ENCODE peak calls at places on chromosomes 5 and 9, in seven cellular contexts. One of them, this sample, is unnamed.

GRCh38 chr9:12289711-12290110 is 403.5 kb upstream of the TYRP1 start:
- DNase-seq in A549: no peak
- DNase-seq in uterus: no peak
- DNase-seq in esophagus squamous epithelium: no peak
- DNase-seq in IMR-90: no peak
- DNase-seq in H1: no peak
- DNase-seq in heart left ventricle: no peak
- DNase-seq in this sample: no peak

GRCh38 chr9:86410281-86410680 is 56.1 kb upstream of the TUT7 start:
- DNase-seq in A549: no peak
- DNase-seq in uterus: no peak
- DNase-seq in esophagus squamous epithelium: no peak
- DNase-seq in IMR-90: peak
- DNase-seq in H1: peak
- DNase-seq in heart left ventricle: no peak
- DNase-seq in this sample: no peak

GRCh38 chr5:76953551-76954382 is 922 bp downstream of the CRHBP start:
- DNase-seq in A549: peak
- DNase-seq in uterus: no peak
- DNase-seq in esophagus squamous epithelium: no peak
- DNase-seq in IMR-90: no peak
- DNase-seq in H1: no peak
- DNase-seq in heart left ventricle: peak
- DNase-seq in this sample: no peak

GRCh38 chr5:64292611-64293215 is 127.1 kb downstream of the RNF180 start:
- DNase-seq in A549: no peak
- DNase-seq in uterus: no peak
- DNase-seq in esophagus squamous epithelium: no peak
- DNase-seq in IMR-90: no peak
- DNase-seq in H1: no peak
- DNase-seq in heart left ventricle: no peak
- DNase-seq in this sample: no peak

GRCh38 chr9:128553695-128554094 is 1.3 kb downstream of the SPTAN1 start:
- DNase-seq in A549: peak
- DNase-seq in uterus: no peak
- DNase-seq in esophagus squamous epithelium: no peak
- DNase-seq in IMR-90: peak
- DNase-seq in H1: no peak
- DNase-seq in heart left ventricle: no peak
- DNase-seq in this sample: no peak

GRCh38 chr5:73027361-73027760 is 71.5 kb downstream of the FCHO2 start:
- DNase-seq in A549: no peak
- DNase-seq in uterus: no peak
- DNase-seq in esophagus squamous epithelium: no peak
- DNase-seq in IMR-90: no peak
- DNase-seq in H1: no peak
- DNase-seq in heart left ventricle: no peak
- DNase-seq in this sample: no peak

GRCh38 chr9:134328841-134329575 is 2.8 kb downstream of the RXRA start:
- DNase-seq in A549: no peak
- DNase-seq in uterus: peak
- DNase-seq in esophagus squamous epithelium: no peak
- DNase-seq in IMR-90: no peak
- DNase-seq in H1: no peak
- DNase-seq in heart left ventricle: peak
- DNase-seq in this sample: no peak

GRCh38 chr5:178561746-178562264 is 28.4 kb downstream of the COL23A1 start:
- DNase-seq in A549: no peak
- DNase-seq in uterus: no peak
- DNase-seq in esophagus squamous epithelium: no peak
- DNase-seq in IMR-90: no peak
- DNase-seq in H1: no peak
- DNase-seq in heart left ventricle: no peak
- DNase-seq in this sample: no peak

GRCh38 chr5:135337064-135337463 is 62.0 kb downstream of the MACROH2A1 start:
- DNase-seq in A549: no peak
- DNase-seq in uterus: no peak
- DNase-seq in esophagus squamous epithelium: no peak
- DNase-seq in IMR-90: no peak
- DNase-seq in H1: no peak
- DNase-seq in heart left ventricle: no peak
- DNase-seq in this sample: no peak

GRCh38 chr5:170178814-170179213 is 54.0 kb upstream of the C5orf58 start:
- DNase-seq in A549: no peak
- DNase-seq in uterus: no peak
- DNase-seq in esophagus squamous epithelium: no peak
- DNase-seq in IMR-90: no peak
- DNase-seq in H1: no peak
- DNase-seq in heart left ventricle: no peak
- DNase-seq in this sample: no peak

GRCh38 chr5:133117930-133118445 is 66.2 kb downstream of the HSPA4 start:
- DNase-seq in A549: no peak
- DNase-seq in uterus: no peak
- DNase-seq in esophagus squamous epithelium: no peak
- DNase-seq in IMR-90: no peak
- DNase-seq in H1: no peak
- DNase-seq in heart left ventricle: no peak
- DNase-seq in this sample: no peak

GRCh38 chr9:76374702-76375543 is 19.3 kb downstream of the RFK start:
- DNase-seq in A549: peak
- DNase-seq in uterus: peak
- DNase-seq in esophagus squamous epithelium: no peak
- DNase-seq in IMR-90: peak
- DNase-seq in H1: no peak
- DNase-seq in heart left ventricle: peak
- DNase-seq in this sample: peak

GRCh38 chr9:97682242-97682641 is 14.9 kb downstream of the XPA start:
- DNase-seq in A549: no peak
- DNase-seq in uterus: no peak
- DNase-seq in esophagus squamous epithelium: no peak
- DNase-seq in IMR-90: no peak
- DNase-seq in H1: no peak
- DNase-seq in heart left ventricle: no peak
- DNase-seq in this sample: no peak

GRCh38 chr9:2159521-2160417 is 144.6 kb downstream of the SMARCA2 start:
- DNase-seq in A549: peak
- DNase-seq in uterus: no peak
- DNase-seq in esophagus squamous epithelium: no peak
- DNase-seq in IMR-90: peak
- DNase-seq in H1: no peak
- DNase-seq in heart left ventricle: no peak
- DNase-seq in this sample: no peak

GRCh38 chr9:94584555-94584954 is 9.1 kb downstream of the FBP2 start:
- DNase-seq in A549: no peak
- DNase-seq in uterus: no peak
- DNase-seq in esophagus squamous epithelium: no peak
- DNase-seq in IMR-90: no peak
- DNase-seq in H1: no peak
- DNase-seq in heart left ventricle: no peak
- DNase-seq in this sample: no peak

GRCh38 chr9:105270711-105271110 is 26.3 kb downstream of the SLC44A1 start:
- DNase-seq in A549: no peak
- DNase-seq in uterus: no peak
- DNase-seq in esophagus squamous epithelium: no peak
- DNase-seq in IMR-90: no peak
- DNase-seq in H1: no peak
- DNase-seq in heart left ventricle: no peak
- DNase-seq in this sample: no peak

GRCh38 chr5:115333164-115333563 is 36.7 kb upstream of the CCDC112 start:
- DNase-seq in A549: no peak
- DNase-seq in uterus: no peak
- DNase-seq in esophagus squamous epithelium: no peak
- DNase-seq in IMR-90: peak
- DNase-seq in H1: no peak
- DNase-seq in heart left ventricle: no peak
- DNase-seq in this sample: no peak

GRCh38 chr5:138953370-138954256 is 78.5 kb upstream of the LRRTM2 start:
- DNase-seq in A549: no peak
- DNase-seq in uterus: peak
- DNase-seq in esophagus squamous epithelium: no peak
- DNase-seq in IMR-90: peak
- DNase-seq in H1: no peak
- DNase-seq in heart left ventricle: peak
- DNase-seq in this sample: no peak
- H3K4me3 ChIP-seq in A549: no peak
- H3K4me3 ChIP-seq in uterus: no peak
- H3K4me3 ChIP-seq in esophagus squamous epithelium: peak
- H3K4me3 ChIP-seq in IMR-90: no peak
- H3K4me3 ChIP-seq in H1: no peak
- H3K4me3 ChIP-seq in heart left ventricle: no peak
- H3K4me3 ChIP-seq in this sample: peak

GRCh38 chr9:83967083-83967482 is 12.9 kb downstream of the HNRNPK start:
- DNase-seq in A549: no peak
- DNase-seq in uterus: no peak
- DNase-seq in esophagus squamous epithelium: no peak
- DNase-seq in IMR-90: no peak
- DNase-seq in H1: no peak
- DNase-seq in heart left ventricle: no peak
- DNase-seq in this sample: no peak

GRCh38 chr9:83962165-83962564 is 17.9 kb downstream of the HNRNPK start:
- DNase-seq in A549: peak
- DNase-seq in uterus: no peak
- DNase-seq in esophagus squamous epithelium: no peak
- DNase-seq in IMR-90: peak
- DNase-seq in H1: no peak
- DNase-seq in heart left ventricle: no peak
- DNase-seq in this sample: no peak

GRCh38 chr9:83965350-83966208 is 14.4 kb downstream of the HNRNPK start:
- DNase-seq in A549: peak
- DNase-seq in uterus: no peak
- DNase-seq in esophagus squamous epithelium: no peak
- DNase-seq in IMR-90: peak
- DNase-seq in H1: no peak
- DNase-seq in heart left ventricle: no peak
- DNase-seq in this sample: no peak

GRCh38 chr9:83966209-83966582 is 13.8 kb downstream of the HNRNPK start:
- DNase-seq in A549: no peak
- DNase-seq in uterus: no peak
- DNase-seq in esophagus squamous epithelium: no peak
- DNase-seq in IMR-90: no peak
- DNase-seq in H1: no peak
- DNase-seq in heart left ventricle: no peak
- DNase-seq in this sample: no peak

DNA sequence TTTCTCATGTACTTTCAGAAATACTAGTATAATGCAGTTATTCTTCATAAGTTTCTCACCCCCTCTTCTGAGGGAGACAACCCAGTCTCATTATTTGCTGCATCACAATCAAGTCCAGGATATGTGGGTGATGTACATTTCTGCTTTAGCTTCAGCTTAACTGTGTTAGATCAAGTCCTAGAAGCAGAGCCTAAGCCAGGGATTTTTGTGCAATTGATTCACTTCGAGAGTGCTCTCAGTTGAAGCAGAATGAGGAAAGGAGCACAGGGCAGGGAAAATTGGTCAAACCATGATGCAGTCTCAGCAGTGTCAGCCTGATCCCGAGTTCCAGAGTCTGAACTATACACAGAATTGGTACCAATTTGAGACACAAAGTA is 15.1 kb downstream of the HNRNPK start:
- DNase-seq in A549: no peak
- DNase-seq in uterus: no peak
- DNase-seq in esophagus squamous epithelium: no peak
- DNase-seq in IMR-90: peak
- DNase-seq in H1: no peak
- DNase-seq in heart left ventricle: no peak
- DNase-seq in this sample: no peak
- H3K27ac ChIP-seq in A549: peak
- H3K27ac ChIP-seq in uterus: no peak
- H3K27ac ChIP-seq in esophagus squamous epithelium: no peak
- H3K27ac ChIP-seq in IMR-90: peak
- H3K27ac ChIP-seq in H1: no peak
- H3K27ac ChIP-seq in heart left ventricle: no peak
- H3K27ac ChIP-seq in this sample: no peak

DNA sequence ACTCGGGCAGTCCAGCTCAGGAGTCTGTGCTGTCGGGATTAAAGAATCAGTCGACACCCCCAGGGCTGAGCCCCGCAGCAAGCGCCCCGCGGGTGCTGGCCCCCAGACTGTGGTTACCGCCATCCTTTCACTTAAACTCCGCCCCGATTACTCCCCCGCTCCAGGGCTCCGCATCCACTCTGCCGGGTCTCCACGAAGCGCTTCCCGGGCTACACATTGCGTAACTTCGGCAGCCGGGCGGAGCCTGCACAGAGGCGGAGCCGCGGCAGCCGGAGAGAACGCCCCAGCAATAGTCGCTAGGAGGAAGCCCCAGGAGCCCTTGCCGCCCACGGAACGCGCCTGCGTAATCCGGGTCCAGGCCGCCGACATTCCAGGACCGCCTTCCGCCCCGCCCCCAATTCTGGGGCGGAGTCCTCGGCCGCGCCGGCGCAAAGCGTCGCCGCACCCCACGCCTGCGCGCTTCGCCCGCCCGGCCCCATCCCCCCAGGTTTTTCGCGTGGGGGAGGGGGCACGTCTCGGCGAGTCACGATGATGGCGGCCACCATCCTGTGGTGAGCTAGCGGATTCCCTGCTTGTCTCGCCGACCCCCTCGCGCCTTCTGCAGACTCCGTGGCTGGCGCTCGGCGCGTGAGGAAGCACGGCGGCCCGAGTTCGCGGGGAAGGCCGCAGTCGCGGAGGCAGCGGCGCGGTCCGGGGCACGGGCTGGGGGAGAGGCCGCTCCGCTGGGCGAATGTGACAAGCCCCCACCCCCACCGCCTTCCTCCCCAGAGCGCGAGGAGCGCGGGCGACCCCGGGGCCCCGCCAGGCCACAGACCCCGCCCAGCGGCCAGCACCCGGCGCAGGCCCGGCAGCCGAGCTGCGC is at the start of gene RAD23B:
- DNase-seq in A549: peak
- DNase-seq in uterus: peak
- DNase-seq in esophagus squamous epithelium: peak
- DNase-seq in IMR-90: peak
- DNase-seq in H1: peak
- DNase-seq in heart left ventricle: peak
- DNase-seq in this sample: peak
- TF ChIP-seq POLR2A in A549: peak
- TF ChIP-seq POLR2A in uterus: peak
- TF ChIP-seq POLR2A in esophagus squamous epithelium: peak
- TF ChIP-seq POLR2A in IMR-90: peak
- TF ChIP-seq POLR2A in H1: peak
- TF ChIP-seq POLR2A in heart left ventricle: peak
- TF ChIP-seq POLR2A in this sample: no peak

DNA sequence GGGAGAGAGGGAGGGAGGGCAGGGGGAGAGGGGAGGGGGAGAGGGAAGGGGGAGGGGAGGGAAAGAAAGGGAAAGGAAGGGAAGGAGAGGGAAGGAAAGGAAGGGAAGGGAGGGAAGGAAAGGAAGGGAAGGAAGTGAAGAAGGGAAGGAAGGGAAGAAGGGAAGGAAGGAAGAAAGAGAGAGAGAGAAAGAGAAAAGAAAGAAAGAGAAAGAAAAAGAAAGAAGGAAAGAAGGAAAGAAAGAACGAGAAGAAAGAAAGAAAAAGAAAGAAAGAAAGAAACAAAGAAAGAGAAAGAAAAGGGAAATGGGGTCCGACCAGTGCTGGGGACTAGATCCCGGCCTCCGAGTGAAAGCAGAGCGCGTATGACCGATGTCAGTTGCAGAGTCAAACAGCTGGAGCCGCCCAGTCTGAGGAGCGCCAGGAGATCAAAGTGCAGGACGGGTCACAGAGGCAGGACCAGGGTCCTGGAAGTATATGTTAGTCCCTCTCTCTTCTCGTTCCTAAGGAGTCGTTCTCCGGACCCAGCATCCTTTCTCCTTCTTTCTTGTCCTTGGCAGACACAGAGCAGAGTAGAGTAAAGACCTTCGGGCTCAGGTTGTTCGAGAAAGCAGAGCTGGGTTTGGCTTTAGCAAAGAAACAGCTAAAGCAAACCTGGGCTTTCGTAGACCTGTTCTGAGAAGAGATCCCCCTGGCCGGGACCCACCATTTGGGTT is 305.4 kb upstream of the MSX2 start:
- DNase-seq in A549: peak
- DNase-seq in uterus: no peak
- DNase-seq in esophagus squamous epithelium: no peak
- DNase-seq in IMR-90: no peak
- DNase-seq in H1: no peak
- DNase-seq in heart left ventricle: no peak
- DNase-seq in this sample: peak
- H3K4me3 ChIP-seq in A549: peak
- H3K4me3 ChIP-seq in uterus: no peak
- H3K4me3 ChIP-seq in esophagus squamous epithelium: peak
- H3K4me3 ChIP-seq in IMR-90: peak
- H3K4me3 ChIP-seq in H1: peak
- H3K4me3 ChIP-seq in heart left ventricle: no peak
- H3K4me3 ChIP-seq in this sample: no peak